ENCODE peak calls at places on chromosomes 12 and 14, in five cellular contexts. One of them, this sample, is unnamed.

GRCh38 chr14:94775082-94775874 is 5.4 kb upstream of the GSC start:
- DNase-seq in GM23248: no peak
- DNase-seq in A673: no peak
- DNase-seq in HCT116: no peak
- DNase-seq in neural progenitor cell: peak
- DNase-seq in this sample: no peak

GRCh38 chr14:84399296-84399910 is 1130.5 kb upstream of the FLRT2 start:
- DNase-seq in GM23248: no peak
- DNase-seq in A673: no peak
- DNase-seq in HCT116: no peak
- DNase-seq in neural progenitor cell: no peak
- DNase-seq in this sample: no peak

GRCh38 chr12:58916891-58917570 is 3.3 kb downstream of the LRIG3 start:
- DNase-seq in GM23248: peak
- DNase-seq in A673: peak
- DNase-seq in HCT116: no peak
- DNase-seq in neural progenitor cell: peak
- DNase-seq in this sample: peak

GRCh38 chr12:54304187-54304810 is 3.5 kb upstream of the NFE2 start:
- DNase-seq in GM23248: peak
- DNase-seq in A673: no peak
- DNase-seq in HCT116: no peak
- DNase-seq in neural progenitor cell: no peak
- DNase-seq in this sample: no peak

GRCh38 chr12:116551952-116552749 is 7.0 kb upstream of the MAP1LC3B2 start:
- DNase-seq in GM23248: peak
- DNase-seq in A673: peak
- DNase-seq in HCT116: peak
- DNase-seq in neural progenitor cell: peak
- DNase-seq in this sample: peak

GRCh38 chr12:120100630-120101029 is 15.9 kb downstream of the RAB35 start:
- DNase-seq in GM23248: peak
- DNase-seq in A673: no peak
- DNase-seq in HCT116: no peak
- DNase-seq in neural progenitor cell: no peak
- DNase-seq in this sample: no peak

GRCh38 chr12:1840981-1841425 is 20.6 kb downstream of the LRTM2 start:
- DNase-seq in GM23248: no peak
- DNase-seq in A673: no peak
- DNase-seq in HCT116: no peak
- DNase-seq in neural progenitor cell: no peak
- DNase-seq in this sample: no peak

GRCh38 chr12:63420206-63420644 is 248.1 kb downstream of the DPY19L2 start:
- DNase-seq in GM23248: peak
- DNase-seq in A673: peak
- DNase-seq in HCT116: peak
- DNase-seq in neural progenitor cell: peak
- DNase-seq in this sample: peak

GRCh38 chr14:104638190-104638589 is 33.6 kb upstream of the TMEM179 start:
- DNase-seq in GM23248: no peak
- DNase-seq in A673: no peak
- DNase-seq in HCT116: no peak
- DNase-seq in neural progenitor cell: peak
- DNase-seq in this sample: no peak

GRCh38 chr12:104498211-104498801 is 41.6 kb downstream of the CHST11 start:
- DNase-seq in GM23248: no peak
- DNase-seq in A673: no peak
- DNase-seq in HCT116: peak
- DNase-seq in neural progenitor cell: no peak
- DNase-seq in this sample: no peak

GRCh38 chr14:76955575-76956252 is 72.8 kb downstream of the IRF2BPL start:
- DNase-seq in GM23248: peak
- DNase-seq in A673: peak
- DNase-seq in HCT116: no peak
- DNase-seq in neural progenitor cell: no peak
- DNase-seq in this sample: peak

GRCh38 chr12:108394196-108394595 is 55.1 kb upstream of the CMKLR1 start:
- DNase-seq in GM23248: peak
- DNase-seq in A673: no peak
- DNase-seq in HCT116: no peak
- DNase-seq in neural progenitor cell: no peak
- DNase-seq in this sample: no peak

GRCh38 chr14:51889851-51890250 is 29.4 kb downstream of the GNG2 start:
- DNase-seq in GM23248: no peak
- DNase-seq in A673: no peak
- DNase-seq in HCT116: no peak
- DNase-seq in neural progenitor cell: no peak
- DNase-seq in this sample: no peak

GRCh38 chr12:27672654-27673053 is 23.6 kb upstream of the REP15 start:
- DNase-seq in GM23248: no peak
- DNase-seq in A673: no peak
- DNase-seq in HCT116: no peak
- DNase-seq in neural progenitor cell: no peak
- DNase-seq in this sample: no peak

GRCh38 chr14:99174920-99175319 is 97.1 kb downstream of the BCL11B start:
- DNase-seq in GM23248: no peak
- DNase-seq in A673: no peak
- DNase-seq in HCT116: no peak
- DNase-seq in neural progenitor cell: no peak
- DNase-seq in this sample: no peak

GRCh38 chr12:20985399-20985798 is 145.6 kb upstream of the SLCO1B1 start:
- DNase-seq in GM23248: no peak
- DNase-seq in A673: no peak
- DNase-seq in HCT116: no peak
- DNase-seq in neural progenitor cell: no peak
- DNase-seq in this sample: no peak

GRCh38 chr14:95147597-95147996 is 9.7 kb downstream of the DICER1 start:
- DNase-seq in GM23248: no peak
- DNase-seq in A673: no peak
- DNase-seq in HCT116: no peak
- DNase-seq in neural progenitor cell: no peak
- DNase-seq in this sample: no peak

GRCh38 chr12:33944703-33945437 is 77.4 kb upstream of the ALG10 start:
- DNase-seq in GM23248: no peak
- DNase-seq in A673: no peak
- DNase-seq in HCT116: no peak
- DNase-seq in neural progenitor cell: no peak
- DNase-seq in this sample: no peak

DNA sequence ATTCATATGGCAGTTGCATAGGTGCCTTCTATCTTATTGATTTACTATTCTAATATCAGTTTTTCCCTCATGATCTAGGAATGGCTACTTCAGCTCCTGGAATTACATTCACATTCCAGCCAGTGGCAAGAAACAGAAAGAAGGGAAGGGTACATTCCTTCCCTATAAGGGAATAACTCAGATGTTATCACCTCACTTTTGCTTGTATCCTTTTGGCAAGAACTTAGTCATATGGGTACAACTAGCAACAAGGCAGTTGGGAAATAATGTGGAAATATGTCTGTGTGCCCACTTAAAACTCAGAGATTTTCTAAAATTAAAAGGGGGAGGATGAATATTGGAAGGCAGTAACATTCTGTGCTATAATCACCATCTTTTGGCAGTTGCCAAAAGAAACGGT is 85.5 kb downstream of the MSRB3 start:
- DNase-seq in GM23248: peak
- DNase-seq in A673: no peak
- DNase-seq in HCT116: no peak
- DNase-seq in neural progenitor cell: no peak
- DNase-seq in this sample: no peak
- TF ChIP-seq EZH2 in GM23248: no peak
- TF ChIP-seq EZH2 in A673: no peak
- TF ChIP-seq EZH2 in HCT116: no peak
- TF ChIP-seq EZH2 in neural progenitor cell: no peak
- TF ChIP-seq EZH2 in this sample: no peak

GRCh38 chr14:50871223-50871622 is 630 bp upstream of the ABHD12B start:
- DNase-seq in GM23248: no peak
- DNase-seq in A673: peak
- DNase-seq in HCT116: no peak
- DNase-seq in neural progenitor cell: no peak
- DNase-seq in this sample: no peak

GRCh38 chr14:50875359-50876090 is 3.7 kb downstream of the ABHD12B start:
- DNase-seq in GM23248: peak
- DNase-seq in A673: no peak
- DNase-seq in HCT116: no peak
- DNase-seq in neural progenitor cell: no peak
- DNase-seq in this sample: no peak

GRCh38 chr14:50874842-50875241 is 3.0 kb downstream of the ABHD12B start:
- DNase-seq in GM23248: no peak
- DNase-seq in A673: no peak
- DNase-seq in HCT116: no peak
- DNase-seq in neural progenitor cell: no peak
- DNase-seq in this sample: no peak

GRCh38 chr14:50871914-50872732 is at the start of gene ABHD12B:
- DNase-seq in GM23248: peak
- DNase-seq in A673: no peak
- DNase-seq in HCT116: no peak
- DNase-seq in neural progenitor cell: peak
- DNase-seq in this sample: no peak
- TF ChIP-seq EZH2 in GM23248: no peak
- TF ChIP-seq EZH2 in A673: peak
- TF ChIP-seq EZH2 in HCT116: no peak
- TF ChIP-seq EZH2 in neural progenitor cell: peak
- TF ChIP-seq EZH2 in this sample: no peak

GRCh38 chr12:106585862-106586534 is 3.2 kb downstream of the RFX4 start:
- DNase-seq in GM23248: no peak
- DNase-seq in A673: peak
- DNase-seq in HCT116: no peak
- DNase-seq in neural progenitor cell: peak
- DNase-seq in this sample: no peak
- TF ChIP-seq EZH2 in GM23248: no peak
- TF ChIP-seq EZH2 in A673: peak
- TF ChIP-seq EZH2 in HCT116: no peak
- TF ChIP-seq EZH2 in neural progenitor cell: peak
- TF ChIP-seq EZH2 in this sample: no peak

GRCh38 chr12:4910502-4911315 is 1.0 kb downstream of the KCNA1 start:
- DNase-seq in GM23248: peak
- DNase-seq in A673: no peak
- DNase-seq in HCT116: no peak
- DNase-seq in neural progenitor cell: peak
- DNase-seq in this sample: no peak

GRCh38 chr12:4911316-4911994 is 1.8 kb downstream of the KCNA1 start:
- DNase-seq in GM23248: no peak
- DNase-seq in A673: no peak
- DNase-seq in HCT116: no peak
- DNase-seq in neural progenitor cell: no peak
- DNase-seq in this sample: no peak

GRCh38 chr12:4908694-4909396 is 860 bp upstream of the KCNA1 start:
- DNase-seq in GM23248: peak
- DNase-seq in A673: peak
- DNase-seq in HCT116: no peak
- DNase-seq in neural progenitor cell: peak
- DNase-seq in this sample: no peak

GRCh38 chr12:4909397-4909733 is 340 bp upstream of the KCNA1 start:
- DNase-seq in GM23248: peak
- DNase-seq in A673: no peak
- DNase-seq in HCT116: no peak
- DNase-seq in neural progenitor cell: peak
- DNase-seq in this sample: no peak

DNA sequence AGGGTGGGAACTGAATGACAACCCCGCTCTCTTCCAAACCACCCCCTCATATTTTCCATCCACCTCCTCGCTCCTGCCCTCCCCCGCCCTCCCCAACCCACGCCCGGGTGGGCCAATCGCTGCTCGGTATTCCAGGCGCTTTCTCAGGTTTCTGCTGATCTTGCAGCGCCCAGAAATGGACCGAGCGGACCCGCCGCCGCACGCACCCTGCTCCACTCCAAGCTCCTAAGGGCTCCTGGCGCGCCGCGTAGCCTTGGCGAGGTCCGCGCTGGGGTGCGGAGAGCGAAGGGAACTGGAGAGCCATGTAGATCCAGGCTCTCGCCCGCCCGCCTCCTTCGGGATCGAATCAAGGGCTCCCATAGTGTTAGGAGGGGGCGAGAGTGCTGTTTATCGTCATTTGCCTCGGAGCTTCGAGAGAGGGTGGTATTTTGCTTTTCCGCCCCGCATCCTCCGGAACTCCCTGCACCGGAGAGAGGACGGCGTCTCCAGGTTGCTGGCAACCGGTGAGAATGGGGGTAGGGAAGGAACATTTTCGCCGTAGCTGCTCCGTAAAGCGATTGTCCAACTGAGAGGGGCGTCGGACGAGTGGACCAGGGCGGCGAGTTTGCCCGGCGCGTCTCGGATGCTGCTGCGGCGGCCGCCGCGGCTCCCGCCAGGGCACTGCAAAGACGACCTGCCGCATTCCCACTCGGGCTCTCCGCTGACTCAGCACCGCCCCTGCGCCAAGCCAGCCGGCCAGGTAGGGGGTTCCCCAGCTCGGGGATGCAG is at the start of gene KCNA1:
- DNase-seq in GM23248: peak
- DNase-seq in A673: peak
- DNase-seq in HCT116: no peak
- DNase-seq in neural progenitor cell: peak
- DNase-seq in this sample: no peak
- TF ChIP-seq EZH2 in GM23248: peak
- TF ChIP-seq EZH2 in A673: peak
- TF ChIP-seq EZH2 in HCT116: no peak
- TF ChIP-seq EZH2 in neural progenitor cell: peak
- TF ChIP-seq EZH2 in this sample: no peak

This sample was measured in SK-N-MC.